ENCODE peak calls at places on chromosomes 2 and 18, in eight cellular contexts. S is T-helper 2 cell treated with Interferon-gamma antibody and Interleukin-4, amounts not matched to agents 5 μg/mL and 100 μg/mL, for 36 hours; O is psoas muscle; Y is epithelial cell of prostate; R is CD8-positive, alpha-beta T cell; A is NCI-H1436 treated with DMSO at 0.1 percent for 48 hours; F is stimulated activated CD4-positive, alpha-beta T cell treated with anti-CD3 and anti-CD28 coated beads, Interleukin-2, amount 100 ng/mL, for 48 hours; U is IMR-90. G is an unnamed sample.

GRCh38 chr18:43869451-43870008 is 592.2 kb upstream of the SYT4 start:
- DNase-seq in A (no peak), O (no peak), F (no peak), R (no peak), S (no peak), Y (no peak), U (peak), G (no peak)

GRCh38 chr2:145860083-145860482 is 1340.2 kb upstream of the ZEB2 start:
- DNase-seq in U (no peak), F (no peak), R (no peak), S (no peak), Y (no peak), O (no peak), A (no peak), G (no peak)

GRCh38 chr2:240603081-240603835 is 16.7 kb downstream of the CAPN10 start:
- DNase-seq in Y (no peak), R (no peak), F (no peak), U (no peak), O (peak), A (no peak), S (no peak), G (no peak)

GRCh38 chr2:158676696-158677095 is 118.4 kb upstream of the DAPL1 start:
- DNase-seq in S (no peak), R (no peak), A (no peak), F (no peak), U (no peak), O (no peak), Y (no peak), G (no peak)

GRCh38 chr2:39851691-39852110 is 72.6 kb upstream of the THUMPD2 start:
- DNase-seq in F (no peak), U (peak), S (no peak), R (no peak), Y (no peak), O (no peak), A (no peak), G (no peak)

GRCh38 chr2:173196638-173197037 is 121.0 kb downstream of the MAP3K20 start:
- DNase-seq in A (no peak), U (no peak), Y (no peak), O (no peak), S (no peak), R (no peak), F (no peak), G (no peak)

GRCh38 chr2:36729067-36729466 is 32.6 kb downstream of the VIT start:
- DNase-seq in R (no peak), Y (no peak), A (no peak), F (no peak), U (peak), S (no peak), O (no peak), G (no peak)

GRCh38 chr2:171390941-171391516 is 42.8 kb downstream of the METTL8 start:
- DNase-seq in R (no peak), O (no peak), S (peak), U (peak), A (no peak), Y (peak), F (no peak), G (no peak)

GRCh38 chr2:101949304-101949703 is 42.5 kb upstream of the IL1R2 start:
- DNase-seq in F (no peak), Y (peak), O (no peak), R (no peak), S (no peak), U (no peak), A (no peak), G (no peak)

GRCh38 chr2:217289153-217289908 is 429.5 kb upstream of the TNP1 start:
- DNase-seq in S (no peak), U (peak), A (peak), Y (no peak), F (no peak), O (no peak), R (no peak), G (no peak)

GRCh38 chr18:67300498-67300897 is 216.0 kb downstream of the DSEL start:
- DNase-seq in F (no peak), U (no peak), R (no peak), S (no peak), O (no peak), Y (no peak), A (no peak), G (no peak)

GRCh38 chr2:53842891-53843290 is 16.9 kb downstream of the GPR75 start:
- DNase-seq in O (no peak), Y (no peak), A (no peak), F (no peak), S (no peak), U (no peak), R (no peak), G (no peak)

GRCh38 chr2:160719116-160719515 is 225.5 kb upstream of the RBMS1 start:
- DNase-seq in A (no peak), F (no peak), O (no peak), R (no peak), Y (no peak), S (no peak), U (peak), G (no peak)

GRCh38 chr2:27209621-27210401 is 2.0 kb upstream of the ATRAID start:
- DNase-seq in A (no peak), F (no peak), O (no peak), S (no peak), R (no peak), U (peak), Y (no peak), G (peak)

GRCh38 chr2:179107737-179108136 is 57.8 kb upstream of the CCDC141 start:
- DNase-seq in F (no peak), R (no peak), O (no peak), U (peak), S (no peak), A (no peak), Y (no peak), G (no peak)

GRCh38 chr2:75099521-75099922 is 99.8 kb downstream of the TACR1 start:
- DNase-seq in S (no peak), O (no peak), A (no peak), F (no peak), U (no peak), Y (no peak), R (no peak), G (no peak)

GRCh38 chr2:189483571-189484415 is 42.5 kb downstream of the WDR75 start:
- DNase-seq in U (no peak), Y (no peak), F (no peak), S (no peak), R (no peak), A (no peak), O (no peak), G (no peak)

GRCh38 chr2:8480936-8481335 is 200.9 kb upstream of the ID2 start:
- DNase-seq in U (no peak), Y (no peak), O (no peak), F (no peak), S (no peak), R (no peak), A (no peak), G (no peak)

GRCh38 chr2:188024811-188025210 is 266.9 kb upstream of the GULP1 start:
- DNase-seq in R (no peak), A (no peak), S (no peak), F (no peak), O (no peak), Y (no peak), U (peak), G (no peak)

GRCh38 chr2:36539631-36540030 is 58.3 kb downstream of the FEZ2 start:
- DNase-seq in F (no peak), S (no peak), A (no peak), O (no peak), R (no peak), Y (no peak), U (peak), G (no peak)

GRCh38 chr2:211133766-211134165 is 577.4 kb downstream of the CPS1 start:
- DNase-seq in A (no peak), Y (no peak), R (no peak), O (no peak), F (no peak), S (no peak), U (no peak), G (no peak)

GRCh38 chr2:239762742-239763269 is 262.3 kb downstream of the NDUFA10 start:
- DNase-seq in R (no peak), Y (no peak), F (no peak), S (no peak), O (no peak), A (no peak), U (no peak), G (peak)

GRCh38 chr2:74703373-74703772 is 49.3 kb downstream of the SEMA4F start:
- DNase-seq in Y (no peak), A (no peak), F (no peak), U (no peak), S (no peak), R (no peak), O (no peak), G (no peak)

GRCh38 chr2:239910404-239910803 is 114.7 kb downstream of the NDUFA10 start:
- DNase-seq in Y (no peak), F (no peak), O (no peak), S (no peak), A (no peak), R (no peak), U (no peak), G (peak)

GRCh38 chr2:11899264-11899818 is 152.9 kb downstream of the LPIN1 start:
- DNase-seq in A (no peak), U (peak), Y (peak), F (no peak), S (no peak), R (no peak), O (no peak), G (no peak)

GRCh38 chr2:178843688-178844087 is 36.5 kb upstream of the TTN start:
- DNase-seq in O (no peak), S (no peak), Y (no peak), U (no peak), R (no peak), A (no peak), F (no peak), G (no peak)

GRCh38 chr2:52264911-52265310 is 1233.0 kb upstream of the NRXN1 start:
- DNase-seq in A (no peak), F (no peak), Y (no peak), U (no peak), O (no peak), S (no peak), R (no peak), G (no peak)

GRCh38 chr2:120958623-120959366 is 223.1 kb downstream of the GLI2 start:
- DNase-seq in O (no peak), Y (no peak), F (no peak), A (no peak), U (no peak), R (no peak), S (no peak), G (peak)

GRCh38 chr18:13809025-13809384 is 14.9 kb upstream of the MC5R start:
- DNase-seq in S (no peak), F (no peak), R (no peak), U (no peak), Y (peak), O (no peak), A (no peak), G (no peak)

G was measured in posterior vena cava.